ENCODE peak calls at places on chromosomes 5 and 9, in eight cellular contexts. D, N, R, C, V, T, B and W are unnamed samples.

GRCh38 chr5:130386155-130386554 is 481.9 kb downstream of the CHSY3 start:
- DNase-seq in D (no peak), N (no peak), R (no peak), C (no peak), V (no peak), T (no peak), B (no peak), W (no peak)

GRCh38 chr5:7392401-7393024 is 3.4 kb upstream of the ADCY2 start:
- DNase-seq in D (peak; percentile 34), N (peak; percentile 51), R (no peak), C (no peak), V (peak; percentile 43), T (no peak), B (no peak), W (no peak)

GRCh38 chr9:13550519-13550918 is 271.0 kb upstream of the MPDZ start:
- DNase-seq in D (no peak), N (no peak), R (no peak), C (no peak), V (no peak), T (no peak), B (no peak), W (no peak)

GRCh38 chr9:109012009-109012875 is 1.1 kb downstream of the CTNNAL1 start:
- DNase-seq in D (peak; percentile 66), N (peak; percentile 94), R (peak; percentile 23), C (peak; percentile 68), V (peak; percentile 56), T (peak; percentile 86), B (peak; percentile 17), W (peak; percentile 38)

GRCh38 chr5:14872070-14872989 is 752 bp upstream of the ANKH start:
- DNase-seq in D (peak; percentile 35), N (peak; percentile 34), R (peak; percentile 55), C (peak; percentile 86), V (peak; percentile 76), T (peak; percentile 83), B (peak; percentile 60), W (peak; percentile 33)

GRCh38 chr5:141787376-141787775 is 90.8 kb downstream of the PCDH1 start:
- DNase-seq in D (no peak), N (no peak), R (no peak), C (no peak), V (no peak), T (no peak), B (no peak), W (no peak)

GRCh38 chr5:135269224-135269623 is 129.8 kb downstream of the MACROH2A1 start:
- DNase-seq in D (no peak), N (no peak), R (no peak), C (no peak), V (no peak), T (no peak), B (no peak), W (no peak)

GRCh38 chr5:175746851-175747250 is 89.0 kb downstream of the HRH2 start:
- DNase-seq in D (peak; percentile 6), N (peak; percentile 25), R (no peak), C (no peak), V (no peak), T (no peak), B (no peak), W (no peak)

GRCh38 chr5:96870094-96871021 is 5.9 kb upstream of the ERAP2 start:
- DNase-seq in D (no peak), N (peak; percentile 24), R (no peak), C (no peak), V (no peak), T (no peak), B (no peak), W (no peak)

GRCh38 chr9:33159058-33159759 is 7.9 kb downstream of the B4GALT1 start:
- DNase-seq in D (peak; percentile 71), N (peak; percentile 59), R (peak; percentile 68), C (peak; percentile 91), V (peak; percentile 90), T (peak; percentile 82), B (peak; percentile 67), W (no peak)

GRCh38 chr5:112548246-112548982 is 129.3 kb upstream of the EPB41L4A start:
- DNase-seq in D (peak; percentile 95), N (peak; percentile 54), R (no peak), C (no peak), V (no peak), T (no peak), B (no peak), W (no peak)

GRCh38 chr5:55278778-55279177 is 28.7 kb downstream of the DHX29 start:
- DNase-seq in D (no peak), N (peak; percentile 1), R (no peak), C (no peak), V (no peak), T (no peak), B (no peak), W (no peak)

GRCh38 chr5:174384509-174384947 is 339.0 kb downstream of the NSG2 start:
- DNase-seq in D (no peak), N (no peak), R (no peak), C (peak; percentile 34), V (no peak), T (no peak), B (no peak), W (no peak)

GRCh38 chr9:121748080-121748479 is 96.6 kb downstream of the DAB2IP start:
- DNase-seq in D (no peak), N (no peak), R (peak; percentile 38), C (no peak), V (no peak), T (no peak), B (no peak), W (no peak)

GRCh38 chr9:3735251-3735650 is 209.4 kb upstream of the RFX3 start:
- DNase-seq in D (no peak), N (peak; percentile 18), R (no peak), C (no peak), V (no peak), T (no peak), B (no peak), W (no peak)

GRCh38 chr9:74334308-74334707 is 162.8 kb upstream of the RORB start:
- DNase-seq in D (no peak), N (no peak), R (no peak), C (no peak), V (no peak), T (no peak), B (no peak), W (no peak)

GRCh38 chr9:86263876-86264275 is 4.4 kb upstream of the C9orf153 start:
- DNase-seq in D (no peak), N (no peak), R (no peak), C (no peak), V (no peak), T (no peak), B (no peak), W (no peak)

GRCh38 chr5:98769256-98770157 is 4.0 kb upstream of the RGMB start:
- DNase-seq in D (no peak), N (peak; percentile 45), R (peak; percentile 25), C (peak; percentile 32), V (peak; percentile 68), T (peak; percentile 67), B (no peak), W (no peak)

GRCh38 chr5:98769006-98769255 is 4.5 kb upstream of the RGMB start:
- DNase-seq in D (no peak), N (peak; percentile 46), R (peak; percentile 51), C (no peak), V (peak; percentile 79), T (no peak), B (peak; percentile 30), W (peak; percentile 6)

GRCh38 chr5:98765815-98766214 is 7.6 kb upstream of the RGMB start:
- DNase-seq in D (no peak), N (no peak), R (no peak), C (no peak), V (no peak), T (no peak), B (no peak), W (no peak)

GRCh38 chr5:98768160-98769005 is 5.1 kb upstream of the RGMB start:
- DNase-seq in D (peak; percentile 29), N (peak; percentile 80), R (peak; percentile 35), C (peak; percentile 45), V (peak; percentile 81), T (no peak), B (no peak), W (no peak)

GRCh38 chr5:98767563-98767962 is 5.9 kb upstream of the RGMB start:
- DNase-seq in D (no peak), N (no peak), R (no peak), C (no peak), V (no peak), T (no peak), B (no peak), W (no peak)
- H3K4me1 ChIP-seq in D (peaks cover 17% of the 10 kb centered on the region), N (peaks cover 14% of the 10 kb centered on the region), R (peaks cover 30% of the 10 kb centered on the region), C (peaks cover 12% of the 10 kb centered on the region), V (no peaks in the 10 kb centered on the region), T (peaks cover 24% of the 10 kb centered on the region), B (peaks cover 26% of the 10 kb centered on the region), W (peaks cover 25% of the 10 kb centered on the region)

DNA sequence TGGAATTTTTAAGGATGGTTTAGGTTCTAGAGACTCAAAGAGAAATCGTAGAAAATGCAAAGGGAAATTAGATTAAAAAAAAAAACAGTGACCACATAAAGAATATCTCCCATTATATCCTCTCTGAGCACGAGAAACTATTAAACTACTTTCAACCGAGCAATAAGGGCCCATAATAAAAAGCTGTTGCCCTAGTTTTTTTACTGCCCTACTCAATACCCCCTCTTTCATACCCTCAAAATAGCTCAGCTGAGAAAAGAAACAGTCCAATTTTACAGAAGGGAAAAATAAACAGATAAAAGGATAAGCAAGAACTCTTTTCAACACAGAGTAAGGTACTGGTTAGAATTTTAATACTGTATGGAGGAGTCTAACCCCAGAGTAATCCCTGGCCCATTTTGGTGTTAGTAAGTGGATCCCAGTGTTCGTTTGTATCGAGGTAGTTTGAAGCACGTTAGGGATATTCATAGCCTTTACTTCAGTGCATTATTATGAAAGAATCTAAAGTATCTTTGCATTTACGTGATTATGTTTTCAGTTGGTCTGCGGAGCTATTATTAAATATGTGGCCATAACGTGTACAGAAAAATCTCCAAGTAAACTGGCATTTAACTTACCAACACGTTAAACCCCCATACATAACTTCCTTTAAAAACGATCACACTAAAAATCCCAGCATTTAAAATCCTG is 980 bp upstream of the RHOBTB3 start:
- DNase-seq in D (no peak), N (no peak), R (no peak), C (no peak), V (no peak), T (no peak), B (no peak), W (no peak)
- H3K4me1 ChIP-seq in D (peaks cover 37% of the 10 kb centered on the region), N (peaks cover 31% of the 10 kb centered on the region), R (peaks cover 32% of the 10 kb centered on the region), C (no peaks in the 10 kb centered on the region), V (peaks cover 6% of the 10 kb centered on the region), T (peaks cover 68% of the 10 kb centered on the region), B (peaks cover 68% of the 10 kb centered on the region), W (peaks cover 5% of the 10 kb centered on the region)

GRCh38 chr9:89754223-89754622 is 149.4 kb downstream of the GADD45G start:
- DNase-seq in D (no peak), N (no peak), R (no peak), C (no peak), V (no peak), T (no peak), B (no peak), W (no peak)
- H3K4me1 ChIP-seq in D (no peaks in the 10 kb centered on the region), N (no peaks in the 10 kb centered on the region), R (no peaks in the 10 kb centered on the region), C (peaks cover 7% of the 10 kb centered on the region), V (no peaks in the 10 kb centered on the region), T (peaks cover 4% of the 10 kb centered on the region), B (peaks cover 9% of the 10 kb centered on the region), W (no peaks in the 10 kb centered on the region)

DNA sequence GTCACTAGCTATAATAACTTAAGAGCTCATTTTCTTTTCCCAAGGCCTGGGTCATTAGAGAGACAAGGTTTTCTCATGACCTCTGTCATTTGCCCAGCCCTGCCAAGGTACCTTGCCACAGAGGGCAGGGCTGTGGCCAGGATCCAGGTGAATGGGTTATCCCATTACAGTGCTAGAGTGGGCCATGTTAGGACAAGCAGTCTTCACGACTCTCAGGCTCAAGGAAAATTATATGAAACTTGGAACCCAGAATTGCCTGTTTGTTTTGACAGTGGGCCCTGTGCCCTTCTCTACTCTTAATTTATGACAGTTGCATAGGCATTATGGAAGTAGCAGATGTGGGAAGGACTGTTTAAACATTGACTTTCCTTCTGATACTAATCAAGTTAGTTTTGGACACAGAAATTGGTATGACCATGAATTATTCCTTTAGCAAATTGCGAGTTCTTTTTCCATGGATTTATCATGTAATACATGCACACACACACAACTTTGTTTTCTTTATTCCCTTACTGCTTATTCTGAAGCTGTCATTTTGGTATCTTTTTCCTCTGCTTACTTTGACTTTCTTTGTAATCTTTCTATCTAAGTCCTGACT is 41.8 kb downstream of the ITGA2 start:
- DNase-seq in D (no peak), N (no peak), R (no peak), C (no peak), V (peak; percentile 27), T (no peak), B (no peak), W (no peak)
- H3K4me1 ChIP-seq in D (no peaks in the 10 kb centered on the region), N (peaks cover 77% of the 10 kb centered on the region), R (no peaks in the 10 kb centered on the region), C (no peaks in the 10 kb centered on the region), V (no peaks in the 10 kb centered on the region), T (peaks cover 33% of the 10 kb centered on the region), B (peaks cover 29% of the 10 kb centered on the region), W (peaks cover 8% of the 10 kb centered on the region)